ENCODE peak calls at places on chromosomes 16 and 17, in eight cellular contexts. O is HepG2; F is HCT116; V is A673; L is CD8-positive, alpha-beta T cell; X is GM23338; H is transverse colon; I is lung. U is an unnamed sample. For H3K4me1, the result is how much of the 10 kb centered on the place peaks cover.

GRCh38 chr17:77959926-77960521 is 1.5 kb downstream of the TNRC6C start:
- DNase-seq in F (no peak), H (no peak), O (no peak), X (peak), I (no peak), L (peak), V (peak), U (no peak)

GRCh38 chr16:84907575-84907974 is 87.8 kb downstream of the CRISPLD2 start:
- DNase-seq in F (no peak), L (no peak), X (no peak), H (peak), I (no peak), V (no peak), O (no peak), U (peak)

GRCh38 chr16:1974157-1975070 is 2.6 kb downstream of the TBL3 start:
- DNase-seq in O (no peak), H (no peak), F (no peak), I (no peak), V (no peak), X (no peak), L (no peak), U (no peak)

GRCh38 chr17:38444151-38444550 is 15.9 kb downstream of the ARHGAP23 start:
- DNase-seq in I (peak), F (no peak), L (peak), O (peak), V (peak), X (peak), H (peak), U (peak)

GRCh38 chr16:79721186-79721745 is 120.7 kb upstream of the MAF start:
- DNase-seq in V (no peak), X (no peak), F (no peak), O (no peak), I (no peak), H (peak), L (no peak), U (peak)

GRCh38 chr17:76627510-76627909 is 16.0 kb downstream of the ST6GALNAC1 start:
- DNase-seq in V (no peak), L (no peak), I (no peak), F (no peak), H (no peak), O (no peak), X (no peak), U (no peak)

GRCh38 chr17:41967141-41967920 is 736 bp downstream of the CNP start:
- DNase-seq in I (no peak), O (peak), L (peak), F (peak), V (no peak), X (peak), H (peak), U (no peak)

GRCh38 chr16:89827383-89828198 is 684 bp upstream of the SPIRE2 start:
- DNase-seq in F (peak), H (peak), O (peak), V (peak), X (peak), I (peak), L (no peak), U (no peak)

GRCh38 chr16:89434490-89434889 is 55.9 kb downstream of the ANKRD11 start:
- DNase-seq in F (no peak), H (no peak), V (no peak), X (no peak), I (no peak), O (no peak), L (no peak), U (no peak)

GRCh38 chr17:41420134-41420533 is 4.3 kb downstream of the KRT37 start:
- DNase-seq in X (no peak), O (no peak), I (no peak), L (no peak), V (no peak), F (no peak), H (no peak), U (no peak)

GRCh38 chr16:306911-307370 is 24.0 kb downstream of the PDIA2 start:
- DNase-seq in I (no peak), V (no peak), X (no peak), F (no peak), H (no peak), O (no peak), L (no peak), U (no peak)

GRCh38 chr16:305916-306315 is 23.0 kb downstream of the PDIA2 start:
- DNase-seq in H (no peak), V (no peak), I (no peak), X (no peak), O (no peak), F (no peak), L (no peak), U (no peak)

GRCh38 chr16:311725-312124 is 28.8 kb downstream of the PDIA2 start:
- DNase-seq in H (no peak), L (no peak), X (no peak), O (no peak), V (no peak), F (no peak), I (no peak), U (no peak)

GRCh38 chr16:307691-308312 is 24.8 kb downstream of the PDIA2 start:
- DNase-seq in I (no peak), F (no peak), O (no peak), L (no peak), H (no peak), X (no peak), V (no peak), U (no peak)

GRCh38 chr16:309476-309875 is 26.5 kb downstream of the PDIA2 start:
- DNase-seq in L (no peak), O (no peak), V (no peak), I (no peak), F (no peak), X (peak), H (no peak), U (no peak)
- TF ChIP-seq CTCF in L (no peak), O (no peak), V (no peak), I (no peak), F (no peak), X (no peak), H (no peak), U (no peak)

GRCh38 chr17:59152925-59153324 is 2.1 kb downstream of the SKA2 start:
- DNase-seq in O (no peak), I (no peak), L (no peak), X (no peak), V (no peak), H (no peak), F (no peak), U (no peak)
- H3K4me1 ChIP-seq in O (half or more), I (under half), L (under half), X (under half), V (under half), H (under half), F (under half), U (under half)

DNA sequence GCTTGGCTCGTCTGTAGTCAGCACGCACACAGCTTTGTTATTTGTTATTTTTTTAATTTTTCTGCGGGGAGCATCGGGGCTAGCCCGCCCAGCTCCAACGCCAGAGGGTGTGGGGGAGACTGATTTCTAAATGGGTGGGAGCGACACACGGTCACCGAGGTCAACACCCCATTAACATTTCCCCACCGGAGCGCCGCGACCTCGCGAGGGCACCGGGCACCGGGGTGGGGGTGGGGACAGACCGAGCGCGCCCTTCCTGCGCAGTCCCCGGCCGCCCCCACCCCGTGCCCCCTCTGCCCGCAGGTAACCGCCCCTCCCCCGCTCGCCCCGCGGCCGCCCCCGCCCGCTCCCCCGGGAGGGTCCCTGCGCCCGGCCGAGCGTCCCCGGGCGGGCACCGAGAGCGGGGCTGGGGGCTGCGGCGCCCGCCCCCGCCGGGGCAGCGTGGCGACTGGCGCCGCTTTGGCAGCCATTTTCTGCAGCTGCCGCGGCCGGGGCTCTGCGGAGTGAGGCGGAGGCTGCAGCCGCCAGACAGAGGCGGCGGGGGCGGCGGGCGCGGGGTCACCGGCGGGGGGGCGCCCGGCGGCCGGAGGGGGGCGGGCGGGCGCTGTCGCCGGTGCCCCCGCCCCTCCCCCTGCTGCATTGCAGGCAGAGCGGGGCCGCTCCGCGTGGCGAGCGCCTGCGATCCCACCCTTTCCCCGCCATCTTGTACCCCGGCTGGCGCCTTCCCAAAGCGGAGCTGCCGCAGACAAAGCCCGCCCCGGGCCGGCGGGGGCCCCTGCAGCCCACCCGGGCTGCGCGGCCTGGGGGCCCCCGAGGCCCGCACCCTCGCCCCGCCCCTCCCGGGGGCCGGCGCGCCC is 16.3 kb upstream of the CBX8 start:
- DNase-seq in O (no peak), V (peak), H (peak), I (no peak), F (no peak), L (no peak), X (no peak), U (no peak)
- H3K4me3 ChIP-seq in O (peak), V (peak), H (peak), I (no peak), F (no peak), L (no peak), X (peak), U (no peak)

DNA sequence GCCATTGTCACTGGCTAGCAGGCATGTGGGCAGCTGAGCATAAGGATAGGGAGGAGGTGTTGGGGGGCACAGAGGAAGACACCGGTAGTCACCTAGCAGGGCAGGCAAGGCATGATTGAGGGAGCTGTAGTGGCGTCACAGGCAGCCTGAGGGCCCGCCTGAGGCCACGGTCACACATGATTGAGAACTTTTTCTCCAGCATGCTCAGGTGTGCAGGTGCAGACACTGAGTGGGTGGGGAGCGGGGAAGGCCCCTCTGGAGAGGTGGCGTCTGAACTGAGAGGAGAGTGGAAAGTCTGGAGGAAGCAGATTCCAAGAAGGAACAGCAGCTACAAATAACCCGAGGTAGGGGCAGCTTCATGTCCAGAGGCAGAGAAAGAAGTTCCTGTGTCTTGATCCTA is 10.9 kb upstream of the ARMC7 start:
- DNase-seq in H (no peak), X (no peak), V (no peak), L (no peak), O (no peak), I (no peak), F (no peak), U (no peak)
- TF ChIP-seq CTCF in H (no peak), X (no peak), V (no peak), L (no peak), O (no peak), I (no peak), F (no peak), U (no peak)

GRCh38 chr17:28228986-28229729 is 89.8 kb upstream of the TMEM97 start:
- DNase-seq in I (no peak), F (no peak), L (no peak), H (no peak), O (no peak), X (no peak), V (no peak), U (no peak)

GRCh38 chr17:28226563-28226962 is 92.4 kb upstream of the TMEM97 start:
- DNase-seq in V (no peak), F (no peak), O (no peak), X (no peak), I (no peak), L (no peak), H (no peak), U (no peak)

GRCh38 chr17:28227278-28228108 is 91.5 kb upstream of the TMEM97 start:
- DNase-seq in O (no peak), V (peak), L (no peak), F (peak), H (peak), X (peak), I (peak), U (no peak)

GRCh38 chr17:28228109-28228840 is 90.7 kb upstream of the TMEM97 start:
- DNase-seq in I (no peak), V (peak), X (peak), O (no peak), H (no peak), F (no peak), L (no peak), U (no peak)

GRCh38 chr17:28230011-28230410 is 89.0 kb upstream of the TMEM97 start:
- DNase-seq in I (no peak), F (no peak), L (no peak), H (no peak), V (no peak), O (no peak), X (peak), U (no peak)
- H3K4me1 ChIP-seq in I (under half), F (under half), L (under half), H (under half), V (under half), O (under half), X (under half), U (under half)